ENCODE peak calls at places on chromosomes 16 and 17, in eight cellular contexts. U is GM12891; R is CD4-positive, alpha-beta T cell; P is endothelial cell; S is AG10803; L is prostate gland; J is cardiac muscle cell; E is Panc1. M is an unnamed sample.

GRCh38 chr16:84275562-84276151 is 19.0 kb upstream of the WFDC1 start:
- DNase-seq in U (no peak), R (no peak), P (no peak), S (no peak), L (no peak), J (no peak), E (no peak), M (no peak)

GRCh38 chr16:79776243-79776884 is 175.8 kb upstream of the MAF start:
- DNase-seq in U (no peak), R (no peak), P (no peak), S (peak), L (peak), J (peak), E (no peak), M (no peak)

GRCh38 chr17:44220211-44221071 is 966 bp upstream of the UBTF start:
- DNase-seq in U (no peak), R (peak), P (peak), S (peak), L (peak), J (peak), E (no peak), M (no peak)

GRCh38 chr17:40547079-40547784 is 18.0 kb downstream of the CCR7 start:
- DNase-seq in U (no peak), R (peak), P (no peak), S (no peak), L (peak), J (no peak), E (no peak), M (peak)

GRCh38 chr17:73318427-73318813 is 6.6 kb upstream of the CDC42EP4 start:
- DNase-seq in U (no peak), R (no peak), P (no peak), S (no peak), L (no peak), J (no peak), E (no peak), M (no peak)

GRCh38 chr16:89841275-89841674 is 13.0 kb downstream of the SPIRE2 start:
- DNase-seq in U (no peak), R (no peak), P (no peak), S (no peak), L (no peak), J (no peak), E (no peak), M (no peak)

GRCh38 chr16:54602666-54603065 is 316.1 kb upstream of the IRX3 start:
- DNase-seq in U (no peak), R (no peak), P (no peak), S (peak), L (no peak), J (no peak), E (no peak), M (no peak)

GRCh38 chr16:392450-393027 is 4.5 kb upstream of the NME4 start:
- DNase-seq in U (no peak), R (no peak), P (no peak), S (no peak), L (no peak), J (no peak), E (no peak), M (no peak)

GRCh38 chr16:12750554-12750918 is 53.2 kb downstream of the CPPED1 start:
- DNase-seq in U (no peak), R (no peak), P (no peak), S (no peak), L (no peak), J (no peak), E (no peak), M (no peak)

M was measured in keratinocyte.